ENCODE peak calls at places on chromosomes 2 and 18, in seven cellular contexts. X is ACHN; F is stimulated activated CD8-positive, alpha-beta memory T cell treated with anti-CD3 and anti-CD28 coated beads, Interleukin-4, amount 100 ng/mL, for 24 hours; W is EL; V is activated T-cell treated with anti-CD3 and anti-CD28 coated beads for 48 hours; Q is GM04504; K is activated T-helper 1 cell treated with anti-CD3 and anti-CD28 coated beads, Interleukin-12 subunit alpha, Interleukin-12 subunit beta, Interleukin-2, Interleukin-4 antibody, amounts not matched to agents 30 ng/mL and 10 ng/mL and 1 ng/mL, durations not matched to agents 14 hours and 24 hours and 36 hours. T is an unnamed sample.

GRCh38 chr2:176339208-176339607 is 70.0 kb downstream of the MTX2 start:
- DNase-seq in F (no peak), Q (no peak), K (no peak), W (no peak), X (no peak), V (no peak), T (no peak)

GRCh38 chr2:171522804-171523338 is 597 bp downstream of the CYBRD1 start:
- DNase-seq in X (peak; percentile 45), F (peak; percentile 11), Q (no peak), K (peak; percentile 1), W (no peak), V (peak; percentile 6), T (peak; percentile 13)

GRCh38 chr18:12238861-12239260 is 15.3 kb upstream of the CIDEA start:
- DNase-seq in K (no peak), V (no peak), F (no peak), Q (no peak), X (no peak), W (no peak), T (no peak)

GRCh38 chr2:231336236-231336635 is 59.3 kb upstream of the B3GNT7 start:
- DNase-seq in Q (no peak), K (no peak), F (no peak), X (no peak), W (no peak), V (no peak), T (no peak)

GRCh38 chr2:179900655-179901054 is 39.2 kb upstream of the ZNF385B start:
- DNase-seq in W (peak; percentile 6), K (no peak), Q (no peak), X (no peak), F (no peak), V (no peak), T (no peak)

GRCh38 chr2:200300650-200301314 is 5.7 kb upstream of the SPATS2L start:
- DNase-seq in W (peak; percentile 91), V (no peak), K (no peak), Q (no peak), F (no peak), X (peak; percentile 61), T (peak; percentile 59)

GRCh38 chr2:121257476-121257831 is 27.5 kb downstream of the TFCP2L1 start:
- DNase-seq in Q (no peak), V (no peak), W (no peak), X (no peak), K (no peak), F (no peak), T (peak; percentile 19)

GRCh38 chr2:127356531-127356930 is 31.2 kb downstream of the MAP3K2 start:
- DNase-seq in X (no peak), W (no peak), V (no peak), Q (no peak), F (no peak), K (no peak), T (no peak)

GRCh38 chr18:23982154-23983071 is 32.1 kb upstream of the TTC39C start:
- DNase-seq in W (peak; percentile 68), X (peak; percentile 29), F (no peak), Q (peak; percentile 32), K (no peak), V (no peak), T (peak; percentile 53)

GRCh38 chr18:7772496-7772861 is 205.4 kb downstream of the PTPRM start:
- DNase-seq in X (no peak), K (no peak), V (no peak), Q (no peak), F (no peak), W (no peak), T (no peak)

GRCh38 chr2:219060821-219061791 is at the start of gene IHH:
- DNase-seq in X (peak; percentile 14), K (no peak), V (no peak), Q (no peak), F (no peak), W (peak; percentile 6), T (peak; percentile 61)

GRCh38 chr18:30889582-30890301 is 152.8 kb downstream of the DSC3 start:
- DNase-seq in V (no peak), F (no peak), W (no peak), X (peak; percentile 17), Q (no peak), K (no peak), T (peak; percentile 23)

GRCh38 chr2:83081835-83082522 is 1377.1 kb downstream of the SUCLG1 start:
- DNase-seq in V (no peak), W (peak; percentile 78), Q (peak; percentile 80), K (no peak), F (no peak), X (no peak), T (no peak)

GRCh38 chr2:37418956-37419355 is 74.5 kb downstream of the QPCT start:
- DNase-seq in Q (no peak), X (no peak), W (peak; percentile 57), V (no peak), K (no peak), F (no peak), T (no peak)

GRCh38 chr2:26613241-26614204 is 27.6 kb downstream of the CIB4 start:
- DNase-seq in V (no peak), Q (no peak), X (no peak), K (no peak), F (no peak), W (no peak), T (no peak)

GRCh38 chr2:218895758-218896500 is 15.3 kb downstream of the WNT10A start:
- DNase-seq in Q (no peak), W (peak; percentile 39), F (no peak), X (peak; percentile 14), K (no peak), V (no peak), T (no peak)

GRCh38 chr2:120388222-120389035 is 42.5 kb downstream of the INHBB start:
- DNase-seq in K (no peak), X (no peak), Q (no peak), W (no peak), V (no peak), F (no peak), T (no peak)

GRCh38 chr2:143768991-143769390 is 639.8 kb downstream of the ARHGAP15 start:
- DNase-seq in W (no peak), Q (no peak), V (no peak), F (no peak), K (no peak), X (no peak), T (no peak)

GRCh38 chr18:12304351-12305210 is 3.5 kb upstream of the TUBB6 start:
- DNase-seq in F (no peak), X (no peak), Q (no peak), W (no peak), V (no peak), K (no peak), T (no peak)

GRCh38 chr18:616380-616995 is 19.7 kb downstream of the CLUL1 start:
- DNase-seq in W (peak; percentile 55), V (no peak), Q (no peak), X (peak; percentile 42), K (no peak), F (no peak), T (peak; percentile 21)